ENCODE peak calls at places on chromosomes 6 and 20, in nine cellular contexts. One of them, this sample, is unnamed.

GRCh38 chr6:73525546-73526330 is 4.9 kb upstream of the EEF1A1 start:
- DNase-seq in ACHN: no peak
- DNase-seq in body of pancreas: no peak
- DNase-seq in NCI-H1092 treated with DMSO at 0.1 percent for 48 hours: no peak
- DNase-seq in activated CD4-positive, alpha-beta T cell treated with anti-CD3 and anti-CD28 coated beads, Interleukin-2, amount 50 U/mL, for 24 hours: no peak
- DNase-seq in neural crest cell: no peak
- DNase-seq in T-helper 17 cell: no peak
- DNase-seq in anterior cingulate cortex: no peak
- DNase-seq in SW 1271: no peak
- DNase-seq in this sample: no peak

GRCh38 chr20:33736962-33737361 is 5.2 kb downstream of the ZNF341 start:
- DNase-seq in ACHN: no peak
- DNase-seq in body of pancreas: no peak
- DNase-seq in NCI-H1092 treated with DMSO at 0.1 percent for 48 hours: no peak
- DNase-seq in activated CD4-positive, alpha-beta T cell treated with anti-CD3 and anti-CD28 coated beads, Interleukin-2, amount 50 U/mL, for 24 hours: no peak
- DNase-seq in neural crest cell: no peak
- DNase-seq in T-helper 17 cell: no peak
- DNase-seq in anterior cingulate cortex: no peak
- DNase-seq in SW 1271: no peak
- DNase-seq in this sample: no peak

GRCh38 chr6:147204843-147205311 is 660 bp downstream of the STXBP5 start:
- DNase-seq in ACHN: no peak
- DNase-seq in body of pancreas: no peak
- DNase-seq in NCI-H1092 treated with DMSO at 0.1 percent for 48 hours: peak; percentile 51
- DNase-seq in activated CD4-positive, alpha-beta T cell treated with anti-CD3 and anti-CD28 coated beads, Interleukin-2, amount 50 U/mL, for 24 hours: no peak
- DNase-seq in neural crest cell: no peak
- DNase-seq in T-helper 17 cell: no peak
- DNase-seq in anterior cingulate cortex: no peak
- DNase-seq in SW 1271: no peak
- DNase-seq in this sample: no peak

GRCh38 chr6:30947231-30947630 is 6.5 kb downstream of the MUCL3 start:
- DNase-seq in ACHN: no peak
- DNase-seq in body of pancreas: no peak
- DNase-seq in NCI-H1092 treated with DMSO at 0.1 percent for 48 hours: no peak
- DNase-seq in activated CD4-positive, alpha-beta T cell treated with anti-CD3 and anti-CD28 coated beads, Interleukin-2, amount 50 U/mL, for 24 hours: no peak
- DNase-seq in neural crest cell: no peak
- DNase-seq in T-helper 17 cell: no peak
- DNase-seq in anterior cingulate cortex: no peak
- DNase-seq in SW 1271: no peak
- DNase-seq in this sample: no peak

GRCh38 chr20:57656252-57656820 is 36.1 kb upstream of the ZBP1 start:
- DNase-seq in ACHN: no peak
- DNase-seq in body of pancreas: no peak
- DNase-seq in NCI-H1092 treated with DMSO at 0.1 percent for 48 hours: no peak
- DNase-seq in activated CD4-positive, alpha-beta T cell treated with anti-CD3 and anti-CD28 coated beads, Interleukin-2, amount 50 U/mL, for 24 hours: no peak
- DNase-seq in neural crest cell: no peak
- DNase-seq in T-helper 17 cell: no peak
- DNase-seq in anterior cingulate cortex: no peak
- DNase-seq in SW 1271: no peak
- DNase-seq in this sample: no peak

GRCh38 chr20:19620471-19620870 is 137.6 kb upstream of the RIN2 start:
- DNase-seq in ACHN: no peak
- DNase-seq in body of pancreas: no peak
- DNase-seq in NCI-H1092 treated with DMSO at 0.1 percent for 48 hours: no peak
- DNase-seq in activated CD4-positive, alpha-beta T cell treated with anti-CD3 and anti-CD28 coated beads, Interleukin-2, amount 50 U/mL, for 24 hours: no peak
- DNase-seq in neural crest cell: no peak
- DNase-seq in T-helper 17 cell: no peak
- DNase-seq in anterior cingulate cortex: no peak
- DNase-seq in SW 1271: no peak
- DNase-seq in this sample: peak; percentile 66

GRCh38 chr6:150881911-150882481 is 16.5 kb downstream of the MTHFD1L start:
- DNase-seq in ACHN: no peak
- DNase-seq in body of pancreas: peak; percentile 13
- DNase-seq in NCI-H1092 treated with DMSO at 0.1 percent for 48 hours: peak; percentile 34
- DNase-seq in activated CD4-positive, alpha-beta T cell treated with anti-CD3 and anti-CD28 coated beads, Interleukin-2, amount 50 U/mL, for 24 hours: no peak
- DNase-seq in neural crest cell: peak; percentile 34
- DNase-seq in T-helper 17 cell: no peak
- DNase-seq in anterior cingulate cortex: no peak
- DNase-seq in SW 1271: peak; percentile 75
- DNase-seq in this sample: peak; percentile 71

GRCh38 chr6:110341671-110342304 is 16.4 kb downstream of the METTL24 start:
- DNase-seq in ACHN: peak; percentile 31
- DNase-seq in body of pancreas: no peak
- DNase-seq in NCI-H1092 treated with DMSO at 0.1 percent for 48 hours: no peak
- DNase-seq in activated CD4-positive, alpha-beta T cell treated with anti-CD3 and anti-CD28 coated beads, Interleukin-2, amount 50 U/mL, for 24 hours: no peak
- DNase-seq in neural crest cell: peak; percentile 43
- DNase-seq in T-helper 17 cell: no peak
- DNase-seq in anterior cingulate cortex: no peak
- DNase-seq in SW 1271: no peak
- DNase-seq in this sample: peak; percentile 64

GRCh38 chr6:16704706-16705402 is 56.4 kb downstream of the ATXN1 start:
- DNase-seq in ACHN: no peak
- DNase-seq in body of pancreas: no peak
- DNase-seq in NCI-H1092 treated with DMSO at 0.1 percent for 48 hours: no peak
- DNase-seq in activated CD4-positive, alpha-beta T cell treated with anti-CD3 and anti-CD28 coated beads, Interleukin-2, amount 50 U/mL, for 24 hours: no peak
- DNase-seq in neural crest cell: no peak
- DNase-seq in T-helper 17 cell: no peak
- DNase-seq in anterior cingulate cortex: no peak
- DNase-seq in SW 1271: no peak
- DNase-seq in this sample: no peak

GRCh38 chr20:48827880-48828733 is at the start of gene PREX1:
- DNase-seq in ACHN: peak; percentile 80
- DNase-seq in body of pancreas: peak; percentile 70
- DNase-seq in NCI-H1092 treated with DMSO at 0.1 percent for 48 hours: peak; percentile 18
- DNase-seq in activated CD4-positive, alpha-beta T cell treated with anti-CD3 and anti-CD28 coated beads, Interleukin-2, amount 50 U/mL, for 24 hours: peak; percentile 43
- DNase-seq in neural crest cell: peak; percentile 74
- DNase-seq in T-helper 17 cell: peak; percentile 83
- DNase-seq in anterior cingulate cortex: peak; percentile 82
- DNase-seq in SW 1271: peak; percentile 63
- DNase-seq in this sample: peak; percentile 80